ENCODE peak calls at places on chromosomes 4 and X, in eight cellular contexts. D, M, Z, I, X, K, O and H are unnamed samples. For H3K9me3, the result is how much of the 10 kb centered on the place peaks cover.

GRCh38 chr4:56656346-56656643 is 24.8 kb downstream of the HOPX start:
- DNase-seq in Z (peak), D (peak), X (no peak), I (peak), O (no peak), K (no peak), M (peak), H (no peak)

GRCh38 chr4:76013540-76013939 is 6.2 kb upstream of the CXCL9 start:
- DNase-seq in K (no peak), D (no peak), Z (no peak), M (no peak), O (no peak), I (no peak), X (no peak), H (no peak)

GRCh38 chrX:124018031-124018430 is 56.5 kb downstream of the STAG2 start:
- DNase-seq in Z (no peak), M (no peak), O (no peak), D (no peak), X (no peak), I (no peak), K (no peak), H (no peak)

GRCh38 chr4:184292877-184293276 is 75.2 kb upstream of the ENPP6 start:
- DNase-seq in X (no peak), I (no peak), Z (no peak), O (peak), K (no peak), D (no peak), M (no peak), H (no peak)

GRCh38 chr4:182206266-182206665 is 36.9 kb upstream of the TENM3 start:
- DNase-seq in Z (no peak), I (no peak), M (no peak), K (no peak), X (no peak), D (no peak), O (no peak), H (no peak)

GRCh38 chr4:72984351-72984750 is 85.2 kb downstream of the COX18 start:
- DNase-seq in O (no peak), X (no peak), M (no peak), I (no peak), K (no peak), D (no peak), Z (no peak), H (no peak)

GRCh38 chr4:165428957-165429356 is 50.1 kb downstream of the CPE start:
- DNase-seq in D (no peak), X (no peak), M (no peak), I (no peak), K (no peak), O (no peak), Z (no peak), H (no peak)

GRCh38 chrX:71100581-71101505 is 5.2 kb downstream of the FOXO4 start:
- DNase-seq in I (no peak), D (no peak), Z (no peak), K (peak), M (peak), X (no peak), O (no peak), H (no peak)

GRCh38 chrX:54413753-54414152 is 26.5 kb upstream of the TSR2 start:
- DNase-seq in I (no peak), X (no peak), K (no peak), M (no peak), O (no peak), D (no peak), Z (no peak), H (no peak)

GRCh38 chr4:99720206-99720605 is 62.6 kb upstream of the C4orf54 start:
- DNase-seq in O (no peak), I (no peak), Z (no peak), K (no peak), D (no peak), M (no peak), X (no peak), H (no peak)

GRCh38 chr4:182839256-182839655 is 77.9 kb downstream of the DCTD start:
- DNase-seq in I (no peak), Z (no peak), X (no peak), O (no peak), M (no peak), K (no peak), D (no peak), H (no peak)

GRCh38 chrX:33045245-33045644 is 166.1 kb downstream of the DMD start:
- DNase-seq in K (no peak), I (no peak), D (no peak), O (no peak), M (no peak), Z (no peak), X (no peak), H (no peak)

GRCh38 chr4:385934-386707 is 48.5 kb downstream of the ZNF141 start:
- DNase-seq in M (no peak), K (no peak), D (no peak), X (no peak), O (no peak), I (no peak), Z (no peak), H (no peak)
- H3K9me3 ChIP-seq in M (half or more), K (under half), D (half or more), X (under half), O (under half), I (half or more), Z (half or more), H (half or more)

GRCh38 chr4:97910005-97910404 is 233.3 kb downstream of the STPG2 start:
- DNase-seq in X (no peak), O (no peak), D (no peak), Z (peak), M (no peak), K (peak), I (no peak), H (no peak)
- TF ChIP-seq CTCF in X (no peak), O (no peak), D (no peak), Z (no peak), M (no peak), K (peak), I (no peak), H (no peak)

GRCh38 chr4:32824321-32824720 is 2104.2 kb downstream of the PCDH7 start:
- DNase-seq in K (no peak), O (no peak), M (no peak), D (no peak), X (no peak), Z (no peak), I (no peak), H (no peak)
- H3K9me3 ChIP-seq in K (under half), O (under half), M (under half), D (under half), X (under half), Z (under half), I (under half), H (under half)

GRCh38 chr4:180642732-180643131 is 1600.5 kb upstream of the TENM3 start:
- DNase-seq in Z (no peak), O (no peak), M (no peak), K (no peak), X (no peak), I (no peak), D (no peak), H (no peak)

GRCh38 chr4:180640193-180640592 is 1603.0 kb upstream of the TENM3 start:
- DNase-seq in X (no peak), O (no peak), Z (no peak), I (no peak), D (no peak), K (no peak), M (no peak), H (no peak)

GRCh38 chr4:180636696-180637095 is 1606.5 kb upstream of the TENM3 start:
- DNase-seq in I (no peak), X (no peak), K (no peak), Z (no peak), M (no peak), O (no peak), D (no peak), H (no peak)

GRCh38 chr4:180637616-180638015 is 1605.6 kb upstream of the TENM3 start:
- DNase-seq in I (no peak), O (no peak), X (no peak), K (no peak), M (no peak), D (no peak), Z (no peak), H (no peak)

DNA sequence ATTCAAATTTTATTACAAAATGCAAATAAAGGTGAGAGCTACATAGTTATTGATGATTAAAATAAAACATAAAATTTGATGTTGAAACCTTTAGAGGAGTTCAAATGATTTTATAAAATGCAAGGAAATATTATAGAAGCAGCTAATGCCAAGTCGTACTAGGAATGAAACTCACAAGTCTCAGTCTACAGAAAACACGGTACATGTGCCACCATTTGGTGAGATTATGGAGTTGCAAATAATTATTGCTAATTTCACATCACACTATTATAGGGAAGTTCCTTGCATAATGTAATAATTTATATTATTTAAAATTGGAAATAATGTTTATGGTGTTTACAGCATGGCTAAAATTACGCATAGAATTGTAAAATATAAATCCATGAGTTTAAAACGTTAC is 1601.7 kb upstream of the TENM3 start:
- DNase-seq in M (no peak), X (no peak), Z (no peak), K (no peak), D (no peak), I (no peak), O (no peak), H (no peak)
- TF ChIP-seq CTCF in M (no peak), X (no peak), Z (no peak), K (no peak), D (no peak), I (no peak), O (no peak), H (no peak)

GRCh38 chr4:273312-274017 is 31.8 kb downstream of the ZNF732 start:
- DNase-seq in X (no peak), I (no peak), K (no peak), D (no peak), O (no peak), M (no peak), Z (no peak), H (no peak)
- H3K9me3 ChIP-seq in X (under half), I (half or more), K (under half), D (half or more), O (under half), M (half or more), Z (half or more), H (half or more)

GRCh38 chr4:17562157-17562556 is 14.8 kb upstream of the LAP3 start:
- DNase-seq in Z (no peak), K (no peak), D (no peak), I (no peak), X (no peak), M (no peak), O (no peak), H (no peak)
- TF ChIP-seq CTCF in Z (no peak), K (peak), D (no peak), I (peak), X (no peak), M (no peak), O (no peak), H (no peak)

GRCh38 chr4:453267-453666 is 45.7 kb downstream of the ZNF721 start:
- DNase-seq in D (no peak), O (no peak), X (no peak), I (no peak), M (no peak), K (no peak), Z (no peak), H (no peak)
- H3K9me3 ChIP-seq in D (half or more), O (under half), X (under half), I (half or more), M (half or more), K (half or more), Z (half or more), H (half or more)

DNA sequence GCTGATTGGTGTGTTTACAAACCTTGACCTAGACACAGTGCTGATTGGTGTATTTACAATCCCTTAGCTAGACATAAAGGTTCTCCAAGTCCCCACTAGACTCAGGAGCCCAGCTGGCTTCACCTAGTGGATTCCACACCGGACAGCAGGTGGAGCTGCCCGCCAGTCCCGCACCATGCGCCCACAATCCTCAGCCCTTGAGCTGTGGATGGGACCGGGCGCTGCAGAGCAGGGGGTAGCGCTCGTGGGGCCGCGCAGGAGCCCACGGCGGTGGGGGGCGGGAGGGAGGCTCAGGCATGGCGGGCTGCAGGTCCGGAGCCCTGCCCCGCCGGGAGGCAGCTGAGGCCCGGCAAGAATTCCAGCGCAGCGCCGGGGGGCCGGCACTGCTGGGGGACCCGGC is 30.7 kb downstream of the MEPE start:
- DNase-seq in O (no peak), M (no peak), X (no peak), Z (no peak), I (no peak), D (no peak), K (peak), H (no peak)
- TF ChIP-seq CTCF in O (no peak), M (no peak), X (no peak), Z (no peak), I (no peak), D (no peak), K (peak), H (no peak)

DNA sequence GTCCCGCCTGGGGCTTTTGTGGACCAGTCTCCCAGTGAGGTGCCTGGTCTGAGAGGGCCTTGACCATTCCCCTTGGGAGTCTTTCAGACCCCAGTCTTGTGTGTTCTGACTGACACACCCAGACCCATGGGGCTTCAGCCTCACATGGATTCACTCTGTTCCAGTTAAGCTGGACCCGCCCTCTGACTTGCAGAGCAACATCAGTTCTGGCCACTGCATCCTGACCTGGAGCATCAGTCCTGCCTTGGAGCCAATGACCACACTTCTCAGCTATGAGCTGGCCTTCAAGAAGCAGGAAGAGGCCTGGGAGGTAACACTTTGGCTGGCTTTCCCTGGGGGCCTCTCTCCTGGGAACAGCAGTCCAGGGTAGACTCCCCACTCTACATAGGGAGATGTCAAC is 6.8 kb downstream of the IL9R start:
- DNase-seq in D (no peak), I (no peak), O (no peak), M (no peak), Z (no peak), K (no peak), X (no peak), H (no peak)
- H3K9me3 ChIP-seq in D (under half), I (under half), O (under half), M (under half), Z (under half), K (under half), X (under half), H (under half)

DNA sequence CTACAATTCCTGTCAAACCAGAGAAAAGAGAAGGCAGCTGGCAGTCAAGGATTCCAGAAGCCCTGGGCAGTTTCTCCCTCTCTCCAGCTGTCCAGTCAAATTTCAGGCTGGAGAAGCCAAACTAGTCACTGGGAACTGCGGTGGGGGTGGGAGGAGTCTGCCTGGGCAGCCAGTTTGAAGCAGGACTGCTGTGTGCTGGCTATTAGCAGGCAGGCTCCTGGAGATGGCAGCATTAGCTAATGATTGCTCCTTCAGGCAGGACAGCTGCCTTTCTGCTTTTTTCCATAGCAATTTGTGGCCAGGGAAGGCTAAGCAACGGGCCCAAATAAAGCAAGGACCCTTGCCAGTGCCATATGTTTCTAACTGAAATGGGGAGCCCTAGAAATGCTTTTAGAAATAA is 44.7 kb upstream of the FGF13 start:
- DNase-seq in M (no peak), D (peak), K (peak), O (peak), X (no peak), Z (peak), I (peak), H (no peak)
- TF ChIP-seq CTCF in M (peak), D (no peak), K (peak), O (no peak), X (no peak), Z (peak), I (peak), H (no peak)